ENCODE peak calls at places on chromosomes 5 and 9, in seven cellular contexts. V, Y, U, Q, F, E and Z are unnamed samples.
A peak's percentile ranks its signal among the peaks of the same experiment; 100 is the strongest.

GRCh38 chr9:86072393-86073016 is 26.9 kb downstream of the GOLM1 start:
- DNase-seq in V (peak; percentile 58), F (no peak), U (peak; percentile 44), Q (no peak), E (no peak), Y (no peak), Z (no peak)

GRCh38 chr5:131536211-131536826 is 98.7 kb downstream of the RAPGEF6 start:
- DNase-seq in Y (no peak), U (peak; percentile 26), E (no peak), F (no peak), Q (peak; percentile 70), V (peak; percentile 74), Z (no peak)

GRCh38 chr9:121725008-121725795 is 73.8 kb downstream of the DAB2IP start:
- DNase-seq in E (peak; percentile 99), V (peak; percentile 100), F (no peak), Y (no peak), Q (no peak), U (peak; percentile 99), Z (no peak)

GRCh38 chr5:116271432-116271831 is 186.6 kb downstream of the COMMD10 start:
- DNase-seq in F (no peak), Y (no peak), E (no peak), U (peak; percentile 22), V (peak; percentile 82), Q (no peak), Z (no peak)

GRCh38 chr9:35813434-35814105 is 1.3 kb downstream of the HINT2 start:
- DNase-seq in V (peak; percentile 32), U (peak; percentile 25), Y (peak; percentile 23), Q (no peak), F (peak; percentile 24), E (no peak), Z (no peak)

GRCh38 chr9:92300935-92301334 is 7.4 kb upstream of the IARS1 start:
- DNase-seq in U (no peak), F (no peak), V (no peak), Q (no peak), Y (no peak), E (no peak), Z (no peak)

GRCh38 chr5:138944527-138945322 is 69.6 kb upstream of the LRRTM2 start:
- DNase-seq in F (no peak), Y (no peak), V (no peak), Q (no peak), U (no peak), E (no peak), Z (no peak)

GRCh38 chr5:177468329-177469058 is 4.9 kb downstream of the DBN1 start:
- DNase-seq in Y (peak; percentile 55), V (peak; percentile 70), F (no peak), U (peak; percentile 81), Q (no peak), E (no peak), Z (no peak)

GRCh38 chr9:97528529-97529230 is 27.2 kb downstream of the TMOD1 start:
- DNase-seq in Y (peak; percentile 12), U (peak; percentile 8), Q (peak; percentile 42), E (peak; percentile 60), F (no peak), V (no peak), Z (no peak)

GRCh38 chr5:9951861-9952260 is 297.8 kb downstream of the ATPSCKMT start:
- DNase-seq in Q (no peak), E (no peak), F (no peak), U (no peak), V (no peak), Y (no peak), Z (no peak)

GRCh38 chr5:129135633-129136032 is 41.1 kb downstream of the ISOC1 start:
- DNase-seq in E (no peak), Y (peak; percentile 6), U (no peak), Q (no peak), V (no peak), F (peak; percentile 15), Z (no peak)

GRCh38 chr9:98236881-98237487 is 18.5 kb downstream of the TBC1D2 start:
- DNase-seq in U (no peak), V (no peak), E (no peak), Y (no peak), F (no peak), Q (no peak), Z (no peak)

GRCh38 chr9:135864447-135865049 is 42.8 kb downstream of the CAMSAP1 start:
- DNase-seq in U (peak; percentile 62), F (peak; percentile 63), E (peak; percentile 71), Y (peak; percentile 41), Q (peak; percentile 77), V (peak; percentile 43), Z (peak; percentile 38)

GRCh38 chr5:53167836-53168235 is 58.3 kb upstream of the MOCS2 start:
- DNase-seq in V (peak; percentile 39), Y (no peak), E (peak; percentile 84), F (no peak), U (peak; percentile 50), Q (no peak), Z (no peak)

GRCh38 chr9:78133751-78134150 is 102.1 kb upstream of the CEP78 start:
- DNase-seq in Q (no peak), Y (no peak), U (no peak), V (no peak), E (no peak), F (peak; percentile 1), Z (no peak)

GRCh38 chr5:78908173-78908901 is 76.8 kb downstream of the ARSB start:
- DNase-seq in V (peak; percentile 91), Q (no peak), U (peak; percentile 85), F (no peak), Y (no peak), E (peak; percentile 86), Z (no peak)

GRCh38 chr5:62127098-62127736 is 178.8 kb upstream of the KIF2A start:
- DNase-seq in V (no peak), Q (no peak), Y (no peak), F (no peak), E (no peak), U (no peak), Z (no peak)

GRCh38 chr5:173283318-173284288 is 44.6 kb downstream of the STC2 start:
- DNase-seq in E (peak; percentile 70), F (peak; percentile 92), V (peak; percentile 49), Y (peak; percentile 54), Q (peak; percentile 83), U (peak; percentile 58), Z (peak; percentile 50)

GRCh38 chr5:887947-888640 is 4.5 kb downstream of the BRD9 start:
- DNase-seq in Q (no peak), V (no peak), Y (no peak), F (no peak), E (no peak), U (peak; percentile 20), Z (no peak)

GRCh38 chr5:31434898-31435297 is 97.0 kb downstream of the DROSHA start:
- DNase-seq in F (no peak), V (no peak), E (no peak), Y (no peak), Q (no peak), U (no peak), Z (no peak)

GRCh38 chr9:93950619-93951601 is 4.2 kb downstream of the BARX1 start:
- DNase-seq in Y (no peak), E (no peak), Q (no peak), V (no peak), F (peak; percentile 46), U (peak; percentile 9), Z (no peak)

GRCh38 chr5:37723147-37723961 is 116.5 kb downstream of the GDNF start:
- DNase-seq in V (no peak), U (no peak), Q (no peak), Y (no peak), E (no peak), F (peak; percentile 38), Z (no peak)

GRCh38 chr5:57117601-57118000 is 56.3 kb upstream of the GPBP1 start:
- DNase-seq in E (no peak), Q (no peak), F (no peak), U (no peak), Y (no peak), V (no peak), Z (no peak)